ENCODE peak calls at places on chromosome 5, in eight cellular contexts. Z is DND-41, W is spleen, F is AG04450, P is HCT116, E is A673, I is esophagus muscularis mucosa, M is mammary epithelial cell. A is an unnamed sample. For H3K27me3, the result is how much of the 10 kb centered on the place peaks cover.

GRCh38 chr5:154406231-154406630 is 39.6 kb upstream of the SAP30L start:
- DNase-seq in I (no peak), W (no peak), E (no peak), Z (no peak), M (peak), F (no peak), P (peak), A (no peak)

GRCh38 chr5:39714036-39714698 is 289.4 kb upstream of the DAB2 start:
- DNase-seq in M (peak), P (peak), W (no peak), I (no peak), Z (peak), E (peak), F (peak), A (peak)

GRCh38 chr5:73338201-73339126 is 110.1 kb downstream of the FOXD1 start:
- DNase-seq in E (no peak), W (no peak), F (peak), M (no peak), Z (no peak), P (no peak), I (no peak), A (peak)

GRCh38 chr5:65262590-65263189 is 219.0 kb downstream of the ADAMTS6 start:
- DNase-seq in E (peak), I (no peak), F (peak), W (no peak), M (peak), Z (no peak), P (no peak), A (peak)

GRCh38 chr5:16983022-16983639 is 47.0 kb upstream of the MYO10 start:
- DNase-seq in F (no peak), E (no peak), I (no peak), P (no peak), Z (no peak), W (no peak), M (no peak), A (no peak)

GRCh38 chr5:28301676-28302075 is 1263.3 kb upstream of the CDH9 start:
- DNase-seq in M (peak), E (peak), Z (no peak), W (no peak), F (no peak), I (no peak), P (no peak), A (peak)

GRCh38 chr5:141913560-141913959 is 10.1 kb upstream of the DELE1 start:
- DNase-seq in W (no peak), I (no peak), E (no peak), M (no peak), F (no peak), P (no peak), Z (no peak), A (no peak)

GRCh38 chr5:68217476-68217984 is 2.0 kb downstream of the PIK3R1 start:
- DNase-seq in W (no peak), Z (no peak), E (no peak), P (no peak), I (no peak), M (no peak), F (no peak), A (no peak)

GRCh38 chr5:116669261-116670049 is 94.8 kb upstream of the SEMA6A start:
- DNase-seq in M (no peak), I (no peak), F (no peak), Z (no peak), E (no peak), P (no peak), W (no peak), A (no peak)

GRCh38 chr5:52799358-52799982 is 11.8 kb downstream of the ITGA1 start:
- DNase-seq in F (peak), M (no peak), I (no peak), Z (no peak), E (peak), W (no peak), P (no peak), A (peak)

GRCh38 chr5:141634162-141634561 is 2.5 kb downstream of the HDAC3 start:
- DNase-seq in M (no peak), Z (no peak), F (no peak), E (no peak), W (no peak), I (peak), P (no peak), A (no peak)

GRCh38 chr5:172659909-172660628 is 19.0 kb downstream of the NEURL1B start:
- DNase-seq in W (peak), Z (no peak), E (no peak), M (peak), I (peak), F (peak), P (no peak), A (peak)

GRCh38 chr5:139410121-139410885 is 6.4 kb upstream of the SPATA24 start:
- DNase-seq in P (no peak), M (no peak), I (no peak), F (no peak), Z (no peak), W (no peak), E (no peak), A (no peak)

GRCh38 chr5:158499680-158499998 is 600.1 kb downstream of the EBF1 start:
- DNase-seq in E (no peak), I (no peak), M (no peak), P (no peak), Z (no peak), W (no peak), F (no peak), A (no peak)

GRCh38 chr5:158492850-158493249 is 606.9 kb downstream of the EBF1 start:
- DNase-seq in E (no peak), M (no peak), F (no peak), Z (no peak), I (no peak), W (no peak), P (no peak), A (peak)

GRCh38 chr5:158496624-158497023 is 603.1 kb downstream of the EBF1 start:
- DNase-seq in W (no peak), M (no peak), E (no peak), Z (no peak), I (peak), F (no peak), P (no peak), A (no peak)

GRCh38 chr5:158498959-158499679 is 600.6 kb downstream of the EBF1 start:
- DNase-seq in E (no peak), P (no peak), M (no peak), I (no peak), W (no peak), F (no peak), Z (no peak), A (no peak)

GRCh38 chr5:158494541-158494940 is 605.2 kb downstream of the EBF1 start:
- DNase-seq in W (no peak), I (no peak), E (no peak), P (no peak), F (no peak), M (no peak), Z (no peak), A (no peak)
- H3K27me3 ChIP-seq in W (under half), I (under half), E (under half), P (under half), F (under half), M (under half), Z (under half), A (under half)

GRCh38 chr5:58071566-58071965 is 388.3 kb downstream of the PLK2 start:
- DNase-seq in E (no peak), M (no peak), F (no peak), W (no peak), Z (no peak), I (no peak), P (no peak), A (no peak)
- H3K27me3 ChIP-seq in E (under half), M (under half), F (under half), W (under half), Z (under half), I (under half), P (under half), A (under half)

GRCh38 chr5:180742727-180743126 is 2.9 kb upstream of the OR2Y1 start:
- DNase-seq in F (no peak), W (no peak), Z (no peak), E (no peak), M (no peak), I (peak), P (no peak), A (no peak)
- H3K27me3 ChIP-seq in F (under half), W (half or more), Z (under half), E (half or more), M (under half), I (under half), P (under half), A (under half)

GRCh38 chr5:126846756-126847155 is 69.8 kb downstream of the LMNB1 start:
- DNase-seq in P (no peak), F (no peak), I (peak), Z (no peak), E (no peak), W (no peak), M (no peak), A (no peak)
- H3K27me3 ChIP-seq in P (under half), F (under half), I (under half), Z (under half), E (under half), W (under half), M (under half), A (under half)

DNA sequence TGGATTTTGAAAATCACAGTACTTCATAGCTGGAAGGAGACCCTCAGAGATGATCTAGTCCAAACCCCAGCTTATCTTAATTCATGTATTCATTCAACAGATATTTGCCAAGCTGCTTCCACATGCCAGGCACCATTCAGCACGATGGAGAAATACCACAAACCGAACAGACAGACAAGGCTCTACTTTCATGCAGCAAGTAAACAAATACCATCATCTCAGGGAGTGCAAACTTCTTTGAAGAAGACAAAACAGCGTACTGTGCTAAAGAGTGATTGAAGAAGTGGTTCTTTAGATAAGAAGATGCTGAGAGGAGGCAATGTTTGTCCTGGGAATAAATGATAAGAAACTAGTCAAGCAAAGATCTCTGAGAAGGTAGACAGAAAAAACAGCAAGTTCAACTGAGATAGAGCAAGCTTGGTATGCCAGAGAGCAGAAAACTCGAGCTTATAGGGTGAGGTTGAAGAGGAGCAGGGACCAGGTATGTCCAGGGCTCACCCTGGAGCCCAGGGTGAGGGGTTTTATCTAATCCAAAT is 140.3 kb upstream of the SPDL1 start:
- DNase-seq in Z (no peak), F (no peak), W (no peak), M (no peak), I (no peak), P (no peak), E (no peak), A (no peak)
- H3K27me3 ChIP-seq in Z (under half), F (under half), W (under half), M (under half), I (under half), P (under half), E (under half), A (under half)

GRCh38 chr5:159978358-159978757 is 30.6 kb upstream of the TTC1 start:
- DNase-seq in W (no peak), M (no peak), Z (no peak), P (no peak), E (no peak), I (no peak), F (no peak), A (no peak)
- H3K27me3 ChIP-seq in W (under half), M (under half), Z (under half), P (under half), E (under half), I (under half), F (under half), A (under half)

GRCh38 chr5:135486131-135486530 is 34.0 kb upstream of the TIFAB start:
- DNase-seq in I (no peak), P (no peak), F (no peak), M (no peak), Z (no peak), W (no peak), E (no peak), A (no peak)
- H3K27me3 ChIP-seq in I (under half), P (under half), F (under half), M (under half), Z (under half), W (half or more), E (half or more), A (half or more)

DNA sequence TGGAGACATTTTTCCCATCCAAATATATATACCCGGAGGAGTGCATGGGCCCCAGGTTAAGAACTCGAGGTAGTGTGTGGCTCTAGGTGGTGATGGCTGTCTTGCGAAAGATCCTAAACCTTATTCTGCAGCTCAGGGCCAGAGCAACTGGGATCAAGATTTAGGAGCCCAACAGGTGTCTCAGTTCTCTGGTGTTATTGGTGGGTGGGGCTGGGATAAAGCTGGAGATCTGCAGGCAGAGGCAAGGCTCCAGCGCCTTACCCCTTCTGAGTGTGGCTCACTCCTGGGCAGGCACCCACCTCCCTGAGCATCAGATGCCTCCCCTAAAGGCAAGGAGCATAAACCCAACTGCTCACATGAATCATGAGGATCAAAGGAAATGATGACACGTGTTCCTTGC is 11.2 kb downstream of the UBE2QL1 start:
- DNase-seq in P (no peak), Z (no peak), M (no peak), I (no peak), E (no peak), W (no peak), F (no peak), A (no peak)
- H3K27me3 ChIP-seq in P (under half), Z (under half), M (under half), I (under half), E (under half), W (under half), F (under half), A (under half)

DNA sequence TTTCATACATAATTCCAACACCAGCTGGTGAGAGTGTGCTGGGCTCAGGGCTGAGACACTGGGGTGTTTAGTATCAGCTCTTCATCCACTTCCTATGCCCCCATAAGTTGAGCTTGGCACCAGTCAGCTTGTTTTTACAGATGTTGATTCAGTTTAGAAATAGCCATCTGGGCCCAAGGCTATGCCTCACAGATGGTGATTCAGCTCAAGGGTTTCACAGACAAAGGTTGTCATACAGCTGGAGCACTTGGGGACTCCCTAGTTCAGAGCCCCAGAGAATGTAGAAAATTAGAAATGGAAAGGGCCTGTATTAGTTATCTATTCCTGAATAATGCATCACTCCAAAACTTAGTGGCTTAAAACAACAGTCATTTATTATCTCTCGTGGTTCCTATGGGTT is 10.3 kb upstream of the CRHBP start:
- DNase-seq in E (no peak), Z (no peak), P (no peak), F (peak), M (peak), W (no peak), I (no peak), A (peak)
- H3K27me3 ChIP-seq in E (under half), Z (under half), P (under half), F (under half), M (under half), W (under half), I (under half), A (under half)

DNA sequence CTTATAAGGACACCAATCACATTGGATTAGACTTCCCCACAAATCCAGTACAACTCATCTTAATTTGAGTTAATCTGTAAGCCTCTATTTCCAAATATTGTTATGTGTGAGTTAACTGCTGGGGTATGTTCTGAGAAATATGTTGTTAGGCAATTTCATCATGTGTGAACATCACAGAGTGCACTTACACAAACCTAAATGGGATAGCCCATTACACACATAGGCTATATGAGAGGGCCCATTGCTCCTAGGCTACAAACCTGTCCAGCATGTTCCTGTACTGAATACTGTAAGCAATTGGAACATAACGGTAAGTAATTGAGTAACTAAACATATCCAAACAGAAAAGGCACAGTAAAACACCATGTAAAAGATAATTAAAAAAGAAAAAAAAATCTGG is 19.1 kb upstream of the ARSI start:
- DNase-seq in Z (no peak), I (no peak), P (no peak), F (no peak), W (no peak), E (no peak), M (peak), A (no peak)
- H3K27me3 ChIP-seq in Z (under half), I (under half), P (under half), F (under half), W (under half), E (under half), M (under half), A (under half)